ENCODE peak calls at places on chromosomes 11 and 22, in five cellular contexts. C is body of pancreas, S is hepatocyte, U is bronchial epithelial cell, N is sigmoid colon. E is an unnamed sample.

GRCh38 chr11:121471167-121471566 is 18.4 kb upstream of the SORL1-AS1 start:
- DNase-seq in C (no peak), S (no peak), U (no peak), N (no peak), E (no peak)

GRCh38 chr22:17563936-17564391 is 666 bp downstream of the SLC25A18 start:
- DNase-seq in C (peak), S (no peak), U (no peak), N (peak), E (no peak)

GRCh38 chr11:103736986-103737622 is 299.3 kb upstream of the DDI1 start:
- DNase-seq in C (no peak), S (no peak), U (no peak), N (no peak), E (no peak)

GRCh38 chr11:9642894-9643293 is 21.0 kb upstream of the SWAP70 start:
- DNase-seq in C (peak), S (no peak), U (no peak), N (no peak), E (no peak)

GRCh38 chr11:115577701-115578100 is 73.5 kb upstream of the CADM1 start:
- DNase-seq in C (no peak), S (no peak), U (no peak), N (no peak), E (no peak)

GRCh38 chr22:20867179-20868099 is 8.6 kb downstream of the SNAP29 start:
- DNase-seq in C (peak), S (peak), U (no peak), N (peak), E (no peak)

GRCh38 chr11:113855803-113856202 is 19.6 kb downstream of the USP28 start:
- DNase-seq in C (no peak), S (no peak), U (no peak), N (no peak), E (no peak)

GRCh38 chr11:44916797-44917196 is 33.9 kb downstream of the TP53I11 start:
- DNase-seq in C (no peak), S (no peak), U (no peak), N (no peak), E (no peak)

GRCh38 chr11:62054484-62055121 is 69.2 kb upstream of the INCENP start:
- DNase-seq in C (peak), S (peak), U (peak), N (peak), E (peak)

GRCh38 chr11:73779084-73779902 is 8.4 kb upstream of the MRPL48 start:
- DNase-seq in C (peak), S (peak), U (peak), N (peak), E (peak)

GRCh38 chr11:64848779-64849599 is 4.5 kb upstream of the CDC42BPG start:
- DNase-seq in C (peak), S (peak), U (no peak), N (no peak), E (peak)
- TF ChIP-seq CTCF in C (peak), S (no peak), U (no peak), N (no peak), E (peak)

DNA sequence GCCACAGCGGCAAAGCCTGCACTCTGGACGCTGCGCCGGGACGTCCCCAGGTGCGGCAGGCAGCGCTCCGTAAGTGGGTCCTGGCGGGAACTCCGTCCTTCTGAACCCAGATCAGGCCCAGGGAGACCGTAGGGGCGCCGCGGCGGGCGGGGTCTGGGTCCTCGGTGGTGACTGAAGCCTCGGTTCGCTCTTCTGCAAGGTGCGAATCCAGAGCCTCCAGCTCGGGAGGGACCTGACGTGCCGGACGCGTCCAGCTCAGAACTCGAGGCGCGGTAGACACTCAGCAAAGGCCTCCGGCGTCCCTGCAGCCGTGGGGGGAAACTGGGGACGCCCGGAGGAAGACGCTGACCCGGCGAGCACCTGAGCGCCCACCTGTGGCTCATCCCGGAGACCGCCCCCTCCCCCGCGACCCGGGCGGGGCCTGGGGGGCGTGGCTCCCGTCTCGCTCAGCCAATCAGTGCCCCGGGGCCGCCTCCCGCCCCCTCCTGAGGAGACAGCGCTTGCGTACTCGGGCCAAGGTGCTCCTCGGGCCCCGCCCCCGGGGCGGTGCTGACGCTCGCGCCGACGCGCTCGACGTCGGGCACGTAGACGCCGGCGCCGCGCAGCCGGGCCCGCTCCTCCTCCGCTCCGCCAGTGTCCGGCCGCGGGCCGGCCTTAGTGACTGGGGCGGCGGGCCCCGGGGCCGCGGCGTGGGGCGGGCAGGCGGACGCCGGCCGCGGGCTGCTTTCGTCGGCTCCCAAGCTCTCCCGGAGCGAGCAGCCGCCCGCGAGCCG is at the start of gene PPFIA1:
- DNase-seq in C (peak), S (peak), U (peak), N (peak), E (peak)
- TF ChIP-seq CTCF in C (no peak), S (no peak), U (peak), N (no peak), E (no peak)

GRCh38 chr11:47259178-47259977 is 1.6 kb downstream of the NR1H3 start:
- DNase-seq in C (no peak), S (peak), U (no peak), N (no peak), E (peak)
- TF ChIP-seq CTCF in C (peak), S (peak), U (peak), N (peak), E (peak)

GRCh38 chr11:16632295-16633200 is 105.9 kb upstream of the C11orf58 start:
- DNase-seq in C (no peak), S (peak), U (peak), N (no peak), E (no peak)
- TF ChIP-seq CTCF in C (no peak), S (peak), U (peak), N (no peak), E (peak)

GRCh38 chr22:36405671-36406070 is 17.9 kb upstream of the MYH9 start:
- DNase-seq in C (peak), S (no peak), U (peak), N (no peak), E (no peak)
- TF ChIP-seq CTCF in C (no peak), S (no peak), U (no peak), N (no peak), E (no peak)

DNA sequence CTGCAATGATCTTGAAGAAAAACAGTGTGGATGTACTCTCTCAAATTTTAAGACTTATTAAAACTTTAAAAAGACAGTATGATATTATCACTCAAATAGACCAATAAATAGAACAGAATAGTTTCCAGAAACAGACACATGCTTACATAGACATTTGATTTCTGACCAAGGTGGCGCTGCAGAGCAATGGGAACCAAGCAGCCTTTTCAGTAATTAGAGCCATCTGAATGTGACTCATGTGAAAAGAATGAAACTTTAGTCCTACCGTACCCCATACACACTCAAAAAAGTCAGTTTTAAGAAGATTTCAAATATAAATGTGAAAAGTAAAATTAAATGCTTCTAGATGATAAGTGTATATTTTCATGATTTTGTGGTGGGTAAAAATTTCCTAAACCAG is 74.2 kb upstream of the MS4A8 start:
- DNase-seq in C (peak), S (peak), U (peak), N (no peak), E (peak)
- TF ChIP-seq CTCF in C (peak), S (peak), U (peak), N (no peak), E (no peak)

E was measured in WTC11.